ENCODE peak calls at places on chromosome 1, in nine cellular contexts. Z, G, K, E, X, A, J, N and V are unnamed samples.

GRCh38 chr1:17437260-17438175 is 2.0 kb downstream of the RCC2 start:
- DNase-seq in Z (no peak), G (peak), K (no peak), E (no peak), X (peak), A (peak), J (peak), N (peak), V (peak)

GRCh38 chr1:115064461-115064860 is 24.8 kb downstream of the TSPAN2 start:
- DNase-seq in Z (no peak), G (no peak), K (no peak), E (no peak), X (no peak), A (no peak), J (no peak), N (no peak), V (no peak)

GRCh38 chr1:222081859-222082258 is 340.0 kb upstream of the DUSP10 start:
- DNase-seq in Z (no peak), G (no peak), K (no peak), E (no peak), X (no peak), A (no peak), J (no peak), N (no peak), V (no peak)

GRCh38 chr1:10251325-10252103 is 41.1 kb downstream of the KIF1B start:
- DNase-seq in Z (no peak), G (no peak), K (no peak), E (no peak), X (no peak), A (no peak), J (no peak), N (no peak), V (no peak)

GRCh38 chr1:120133228-120133927 is 42.9 kb downstream of the SEC22B start:
- DNase-seq in Z (no peak), G (no peak), K (no peak), E (no peak), X (no peak), A (no peak), J (no peak), N (no peak), V (no peak)

GRCh38 chr1:208343226-208343625 is 99.0 kb upstream of the PLXNA2 start:
- DNase-seq in Z (no peak), G (no peak), K (no peak), E (no peak), X (no peak), A (no peak), J (no peak), N (no peak), V (no peak)

GRCh38 chr1:81234237-81234636 is 566.5 kb upstream of the ADGRL2 start:
- DNase-seq in Z (no peak), G (no peak), K (no peak), E (no peak), X (no peak), A (no peak), J (no peak), N (no peak), V (no peak)

GRCh38 chr1:228867951-228868730 is 132.9 kb downstream of the RHOU start:
- DNase-seq in Z (no peak), G (no peak), K (no peak), E (no peak), X (peak), A (no peak), J (no peak), N (no peak), V (no peak)

GRCh38 chr1:204283711-204284651 is 70.2 kb upstream of the GOLT1A start:
- DNase-seq in Z (no peak), G (peak), K (no peak), E (no peak), X (no peak), A (no peak), J (no peak), N (no peak), V (no peak)

GRCh38 chr1:9845914-9846313 is 22.1 kb upstream of the CLSTN1 start:
- DNase-seq in Z (no peak), G (no peak), K (no peak), E (no peak), X (no peak), A (peak), J (no peak), N (no peak), V (no peak)

GRCh38 chr1:90412563-90412962 is 304.5 kb downstream of the BARHL2 start:
- DNase-seq in Z (no peak), G (no peak), K (no peak), E (no peak), X (no peak), A (no peak), J (no peak), N (no peak), V (no peak)

DNA sequence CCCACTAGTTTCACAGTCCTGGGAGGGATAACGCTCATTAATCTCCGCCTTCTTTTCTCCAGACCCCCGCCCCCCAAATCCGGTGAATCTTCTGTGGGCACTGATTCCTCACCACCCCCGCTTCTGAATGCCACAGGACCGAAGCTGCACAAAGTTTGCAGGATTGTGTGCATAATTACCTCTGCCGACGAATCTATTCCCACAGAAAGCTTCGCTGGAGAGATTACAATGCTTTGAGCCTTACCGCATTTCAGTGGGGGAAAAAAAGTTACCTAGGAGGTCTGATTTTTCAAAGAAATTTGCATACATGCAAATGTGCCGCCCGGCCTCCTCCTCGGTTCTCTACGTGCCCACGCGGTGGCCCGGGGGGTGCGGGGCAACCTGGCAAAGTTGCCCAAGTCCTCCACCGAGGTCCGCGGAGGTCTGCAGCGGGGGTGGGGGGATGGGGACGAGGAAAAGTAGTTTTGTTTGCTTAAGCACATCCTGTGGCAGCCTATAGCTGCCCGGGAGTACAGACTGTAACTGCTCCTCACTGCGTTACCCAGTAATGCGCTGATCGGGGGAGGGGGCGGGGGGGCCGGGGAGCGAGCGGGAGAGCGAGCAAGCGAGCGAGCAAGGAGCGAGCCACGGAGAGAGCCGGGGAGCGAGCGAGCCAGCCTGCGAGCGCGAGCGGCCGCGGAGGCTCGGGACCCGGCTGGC is 575 bp upstream of the NFIA start:
- DNase-seq in Z (no peak), G (peak), K (peak), E (no peak), X (peak), A (peak), J (peak), N (peak), V (no peak)
- TF ChIP-seq POLR2A in Z (no peak), G (no peak), K (no peak), E (no peak), X (no peak), A (no peak), J (no peak), N (no peak), V (no peak)

DNA sequence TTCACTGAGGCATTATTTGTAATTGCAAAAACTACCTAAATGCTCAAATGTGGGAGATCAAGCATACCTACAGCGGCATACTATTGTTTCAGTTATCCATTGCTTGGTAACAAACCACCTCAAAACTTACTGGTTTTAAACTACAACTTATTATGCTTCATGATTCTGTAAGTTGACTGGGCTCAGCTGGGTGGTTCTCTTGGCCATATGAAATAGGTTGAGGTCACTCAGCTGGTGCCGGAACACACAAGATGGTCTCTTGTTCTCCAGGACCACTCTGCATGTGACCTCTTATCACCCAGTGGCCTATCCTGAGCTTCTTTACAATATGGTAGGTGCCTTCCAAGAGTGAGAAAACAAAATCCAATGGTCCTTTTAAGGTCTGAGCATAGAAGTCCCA is 195.4 kb upstream of the FGGY start:
- DNase-seq in Z (no peak), G (no peak), K (no peak), E (no peak), X (no peak), A (no peak), J (no peak), N (no peak), V (no peak)
- TF ChIP-seq POLR2A in Z (no peak), G (no peak), K (no peak), E (no peak), X (no peak), A (no peak), J (no peak), N (no peak), V (no peak)

GRCh38 chr1:179143332-179143731 is 61.5 kb downstream of the TOR3A start:
- DNase-seq in Z (no peak), G (no peak), K (no peak), E (no peak), X (no peak), A (no peak), J (no peak), N (no peak), V (no peak)

GRCh38 chr1:179142889-179143299 is 61.0 kb downstream of the TOR3A start:
- DNase-seq in Z (no peak), G (no peak), K (peak), E (no peak), X (no peak), A (no peak), J (no peak), N (no peak), V (no peak)

GRCh38 chr1:179145521-179145920 is 63.7 kb downstream of the TOR3A start:
- DNase-seq in Z (no peak), G (no peak), K (no peak), E (no peak), X (no peak), A (no peak), J (no peak), N (no peak), V (no peak)

GRCh38 chr1:179144621-179145020 is 62.8 kb downstream of the TOR3A start:
- DNase-seq in Z (no peak), G (no peak), K (no peak), E (no peak), X (no peak), A (no peak), J (no peak), N (no peak), V (no peak)

DNA sequence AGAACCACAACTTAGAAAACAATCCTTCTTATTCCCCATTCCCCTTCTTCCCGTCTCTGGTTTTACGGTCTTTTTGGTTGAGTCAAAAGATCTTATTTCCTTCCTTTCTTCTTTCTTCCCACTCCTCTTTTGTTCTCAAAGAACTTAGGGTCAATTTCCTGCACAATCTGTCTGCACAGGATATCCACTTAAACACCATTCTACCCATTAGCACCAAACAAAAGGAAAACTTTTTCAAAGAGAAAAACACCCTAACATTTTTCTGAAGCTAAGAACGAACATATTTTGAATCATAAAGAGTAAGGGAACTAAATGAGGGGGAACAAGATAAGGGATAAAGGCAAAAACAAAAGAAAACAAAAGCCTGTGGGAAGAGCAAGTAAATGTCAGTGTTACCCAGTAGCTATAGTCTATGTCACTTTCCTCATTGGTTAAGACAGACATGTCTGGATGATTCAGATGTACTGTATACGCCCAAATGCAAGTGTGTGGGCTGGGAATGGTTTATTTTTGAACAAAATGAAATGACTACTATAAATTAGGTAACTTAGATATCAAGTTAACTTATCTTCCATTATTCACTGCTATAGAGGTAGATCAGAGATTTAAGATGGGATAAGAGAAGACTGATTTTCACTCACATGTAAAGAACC is 59.8 kb downstream of the TOR3A start:
- DNase-seq in Z (no peak), G (no peak), K (no peak), E (no peak), X (no peak), A (no peak), J (no peak), N (no peak), V (no peak)
- TF ChIP-seq POLR2A in Z (no peak), G (no peak), K (no peak), E (no peak), X (no peak), A (no peak), J (no peak), N (no peak), V (no peak)

DNA sequence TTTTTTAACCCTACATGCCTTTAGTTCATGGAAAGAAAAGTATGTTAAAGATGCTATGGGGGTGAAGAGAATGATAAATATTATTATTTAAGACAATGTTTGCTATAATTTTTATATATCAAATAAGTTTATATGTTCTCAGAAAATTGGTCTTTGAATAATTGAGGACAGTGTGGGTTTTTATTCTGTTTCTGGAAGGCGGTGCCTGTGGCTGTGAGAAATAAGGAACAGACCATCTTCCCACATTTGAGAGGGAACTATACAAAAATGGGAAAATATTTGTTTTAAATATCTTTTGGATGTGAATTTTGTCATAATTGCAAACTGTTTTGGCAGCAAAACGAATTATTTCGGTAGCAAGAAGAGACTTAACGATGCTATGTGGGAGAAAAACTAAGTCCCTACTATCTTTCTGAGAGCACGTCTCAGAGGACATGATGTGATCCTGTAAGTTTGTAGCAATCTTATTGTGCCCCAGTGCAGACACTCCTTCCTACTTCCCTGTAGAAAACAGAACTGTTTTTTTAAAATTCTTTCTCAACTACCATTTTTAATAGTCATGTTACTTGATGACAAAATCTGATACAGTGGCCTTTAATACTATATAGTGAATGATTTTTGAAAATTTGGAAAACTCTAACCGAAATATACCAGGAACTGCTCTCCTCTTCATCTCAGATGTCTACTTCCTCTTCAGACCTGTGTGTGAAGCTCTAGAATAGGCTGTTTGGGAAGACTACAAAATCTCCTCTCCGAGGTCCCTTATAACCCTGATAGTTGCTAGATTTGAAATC is 25.4 kb downstream of the PTPRC start:
- DNase-seq in Z (no peak), G (no peak), K (no peak), E (no peak), X (no peak), A (no peak), J (no peak), N (no peak), V (no peak)
- TF ChIP-seq POLR2A in Z (no peak), G (no peak), K (no peak), E (no peak), X (no peak), A (no peak), J (no peak), N (no peak), V (no peak)

DNA sequence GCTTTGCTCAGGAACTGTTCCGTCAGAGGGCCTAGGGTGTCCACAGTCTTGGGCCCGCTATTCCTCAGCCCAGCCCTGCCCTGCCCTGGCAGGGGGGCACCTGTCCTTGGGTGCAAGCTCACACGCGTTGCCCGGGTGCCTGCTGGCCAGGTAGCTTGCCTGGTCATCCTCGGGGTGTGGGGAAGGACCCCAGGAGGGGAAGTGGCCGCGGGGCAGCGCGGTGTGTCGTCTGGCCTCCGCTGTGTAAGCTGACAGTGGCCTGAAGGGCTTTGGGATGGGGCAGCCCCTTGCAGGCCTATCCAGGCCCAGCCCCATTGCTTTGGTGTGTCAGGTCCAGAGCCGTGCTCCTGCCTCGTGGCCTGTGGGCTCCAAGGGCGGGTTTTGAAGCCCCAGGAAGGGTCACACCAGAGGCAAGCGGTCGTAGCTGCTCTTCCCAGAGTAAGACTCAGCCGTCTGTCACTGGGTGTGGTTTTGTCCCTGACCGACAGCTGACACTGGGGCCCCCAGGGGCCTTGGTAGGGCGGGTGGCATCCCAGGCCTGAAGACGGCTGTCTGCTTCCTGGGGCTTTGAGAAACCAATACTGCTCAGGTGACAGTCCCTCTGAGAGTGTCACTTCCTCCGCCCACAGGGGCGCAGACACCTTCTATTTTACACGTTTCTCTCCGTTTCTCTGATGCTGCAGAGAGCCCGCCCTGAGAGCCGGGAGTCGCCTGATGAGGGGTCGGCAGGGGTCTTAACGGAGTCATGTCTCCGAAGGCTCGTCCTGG is 72.1 kb downstream of the SKI start:
- DNase-seq in Z (no peak), G (no peak), K (no peak), E (no peak), X (no peak), A (peak), J (no peak), N (no peak), V (peak)
- TF ChIP-seq POLR2A in Z (no peak), G (no peak), K (no peak), E (no peak), X (no peak), A (no peak), J (no peak), N (no peak), V (peak)